ENCODE peak calls at places on chromosome 15, in four cellular contexts. One of them, this sample, is unnamed.

GRCh38 chr15:28929200-28929599 is 43.4 kb downstream of the APBA2 start:
- DNase-seq in CD8-positive, alpha-beta T cell: no peak
- DNase-seq in cardiac fibroblast: no peak
- DNase-seq in NB4: no peak
- DNase-seq in this sample: no peak

GRCh38 chr15:56989411-56989924 is 71.0 kb downstream of the TCF12 start:
- DNase-seq in CD8-positive, alpha-beta T cell: no peak
- DNase-seq in cardiac fibroblast: no peak
- DNase-seq in NB4: peak
- DNase-seq in this sample: no peak

GRCh38 chr15:38879909-38880471 is 315.4 kb upstream of the RASGRP1 start:
- DNase-seq in CD8-positive, alpha-beta T cell: no peak
- DNase-seq in cardiac fibroblast: peak
- DNase-seq in NB4: no peak
- DNase-seq in this sample: peak

GRCh38 chr15:66615846-66616245 is 50.0 kb upstream of the LCTL start:
- DNase-seq in NB4: no peak
- DNase-seq in cardiac fibroblast: no peak
- DNase-seq in CD8-positive, alpha-beta T cell: no peak
- DNase-seq in this sample: no peak

GRCh38 chr15:95911570-95912279 is 418.8 kb upstream of the NR2F2 start:
- DNase-seq in cardiac fibroblast: no peak
- DNase-seq in CD8-positive, alpha-beta T cell: no peak
- DNase-seq in NB4: no peak
- DNase-seq in this sample: no peak

GRCh38 chr15:41607033-41607432 is 48.0 kb downstream of the TYRO3 start:
- DNase-seq in cardiac fibroblast: peak
- DNase-seq in NB4: no peak
- DNase-seq in CD8-positive, alpha-beta T cell: no peak
- DNase-seq in this sample: peak

GRCh38 chr15:81338422-81339007 is 14.6 kb upstream of the STARD5 start:
- DNase-seq in cardiac fibroblast: peak
- DNase-seq in CD8-positive, alpha-beta T cell: no peak
- DNase-seq in NB4: peak
- DNase-seq in this sample: peak

GRCh38 chr15:83320404-83320803 is 35.9 kb upstream of the BNC1 start:
- DNase-seq in cardiac fibroblast: peak
- DNase-seq in NB4: no peak
- DNase-seq in CD8-positive, alpha-beta T cell: no peak
- DNase-seq in this sample: no peak

GRCh38 chr15:62068071-62068786 is 1.5 kb downstream of the C2CD4A start:
- DNase-seq in CD8-positive, alpha-beta T cell: no peak
- DNase-seq in cardiac fibroblast: peak
- DNase-seq in NB4: peak
- DNase-seq in this sample: peak

GRCh38 chr15:60476713-60477112 is 2.2 kb downstream of the ICE2 start:
- DNase-seq in NB4: no peak
- DNase-seq in CD8-positive, alpha-beta T cell: no peak
- DNase-seq in cardiac fibroblast: peak
- DNase-seq in this sample: peak

GRCh38 chr15:101348643-101349496 is 53.8 kb upstream of the SNRPA1 start:
- DNase-seq in NB4: no peak
- DNase-seq in cardiac fibroblast: peak
- DNase-seq in CD8-positive, alpha-beta T cell: no peak
- DNase-seq in this sample: peak

GRCh38 chr15:79180318-79180717 is 89.7 kb upstream of the RASGRF1 start:
- DNase-seq in CD8-positive, alpha-beta T cell: no peak
- DNase-seq in cardiac fibroblast: no peak
- DNase-seq in NB4: no peak
- DNase-seq in this sample: no peak

GRCh38 chr15:93037341-93038063 is 51.5 kb downstream of the RGMA start:
- DNase-seq in CD8-positive, alpha-beta T cell: no peak
- DNase-seq in cardiac fibroblast: peak
- DNase-seq in NB4: peak
- DNase-seq in this sample: peak

GRCh38 chr15:89328398-89329254 is 6.0 kb downstream of the POLG start:
- DNase-seq in cardiac fibroblast: no peak
- DNase-seq in NB4: no peak
- DNase-seq in CD8-positive, alpha-beta T cell: no peak
- DNase-seq in this sample: no peak

GRCh38 chr15:62549345-62549970 is 384.4 kb upstream of the C2CD4B start:
- DNase-seq in cardiac fibroblast: peak
- DNase-seq in CD8-positive, alpha-beta T cell: no peak
- DNase-seq in NB4: peak
- DNase-seq in this sample: peak

GRCh38 chr15:39641187-39641889 is 60.5 kb downstream of the THBS1 start:
- DNase-seq in CD8-positive, alpha-beta T cell: no peak
- DNase-seq in NB4: no peak
- DNase-seq in cardiac fibroblast: no peak
- DNase-seq in this sample: no peak

GRCh38 chr15:100111103-100112060 is 230.4 kb downstream of the ADAMTS17 start:
- DNase-seq in CD8-positive, alpha-beta T cell: no peak
- DNase-seq in NB4: peak
- DNase-seq in cardiac fibroblast: peak
- DNase-seq in this sample: peak

GRCh38 chr15:66802087-66803001 is 100.3 kb downstream of the SMAD6 start:
- DNase-seq in CD8-positive, alpha-beta T cell: no peak
- DNase-seq in NB4: peak
- DNase-seq in cardiac fibroblast: peak
- DNase-seq in this sample: peak

GRCh38 chr15:65901336-65901735 is 32.0 kb downstream of the RAB11A start:
- DNase-seq in NB4: no peak
- DNase-seq in CD8-positive, alpha-beta T cell: no peak
- DNase-seq in cardiac fibroblast: no peak
- DNase-seq in this sample: no peak

GRCh38 chr15:39310633-39311032 is 270.2 kb upstream of the THBS1 start:
- DNase-seq in cardiac fibroblast: no peak
- DNase-seq in CD8-positive, alpha-beta T cell: no peak
- DNase-seq in NB4: peak
- DNase-seq in this sample: peak

GRCh38 chr15:91801836-91802534 is 51.5 kb upstream of the SLCO3A1 start:
- DNase-seq in cardiac fibroblast: no peak
- DNase-seq in NB4: no peak
- DNase-seq in CD8-positive, alpha-beta T cell: no peak
- DNase-seq in this sample: no peak

GRCh38 chr15:78938608-78939488 is 6.0 kb downstream of the CTSH start:
- DNase-seq in cardiac fibroblast: no peak
- DNase-seq in CD8-positive, alpha-beta T cell: no peak
- DNase-seq in NB4: peak
- DNase-seq in this sample: peak

GRCh38 chr15:55526559-55527036 is 18.6 kb upstream of the DNAAF4 start:
- DNase-seq in NB4: peak
- DNase-seq in cardiac fibroblast: peak
- DNase-seq in CD8-positive, alpha-beta T cell: no peak
- DNase-seq in this sample: peak

GRCh38 chr15:66882251-66883020 is 180.4 kb downstream of the SMAD6 start:
- DNase-seq in CD8-positive, alpha-beta T cell: no peak
- DNase-seq in cardiac fibroblast: peak
- DNase-seq in NB4: peak
- DNase-seq in this sample: peak

GRCh38 chr15:101146118-101146702 is 105.6 kb downstream of the CHSY1 start:
- DNase-seq in NB4: no peak
- DNase-seq in cardiac fibroblast: no peak
- DNase-seq in CD8-positive, alpha-beta T cell: no peak
- DNase-seq in this sample: no peak

GRCh38 chr15:29668120-29668602 is 154.1 kb downstream of the TJP1 start:
- DNase-seq in CD8-positive, alpha-beta T cell: no peak
- DNase-seq in NB4: peak
- DNase-seq in cardiac fibroblast: peak
- DNase-seq in this sample: peak

GRCh38 chr15:47378527-47378926 is 338.8 kb upstream of the SEMA6D start:
- DNase-seq in CD8-positive, alpha-beta T cell: no peak
- DNase-seq in cardiac fibroblast: no peak
- DNase-seq in NB4: no peak
- DNase-seq in this sample: no peak

GRCh38 chr15:47377465-47377864 is 339.8 kb upstream of the SEMA6D start:
- DNase-seq in CD8-positive, alpha-beta T cell: no peak
- DNase-seq in NB4: no peak
- DNase-seq in cardiac fibroblast: no peak
- DNase-seq in this sample: no peak

GRCh38 chr15:47376190-47376589 is 341.1 kb upstream of the SEMA6D start:
- DNase-seq in NB4: peak
- DNase-seq in cardiac fibroblast: no peak
- DNase-seq in CD8-positive, alpha-beta T cell: no peak
- DNase-seq in this sample: no peak

GRCh38 chr15:47371939-47372338 is 345.4 kb upstream of the SEMA6D start:
- DNase-seq in cardiac fibroblast: no peak
- DNase-seq in NB4: no peak
- DNase-seq in CD8-positive, alpha-beta T cell: no peak
- DNase-seq in this sample: no peak

DNA sequence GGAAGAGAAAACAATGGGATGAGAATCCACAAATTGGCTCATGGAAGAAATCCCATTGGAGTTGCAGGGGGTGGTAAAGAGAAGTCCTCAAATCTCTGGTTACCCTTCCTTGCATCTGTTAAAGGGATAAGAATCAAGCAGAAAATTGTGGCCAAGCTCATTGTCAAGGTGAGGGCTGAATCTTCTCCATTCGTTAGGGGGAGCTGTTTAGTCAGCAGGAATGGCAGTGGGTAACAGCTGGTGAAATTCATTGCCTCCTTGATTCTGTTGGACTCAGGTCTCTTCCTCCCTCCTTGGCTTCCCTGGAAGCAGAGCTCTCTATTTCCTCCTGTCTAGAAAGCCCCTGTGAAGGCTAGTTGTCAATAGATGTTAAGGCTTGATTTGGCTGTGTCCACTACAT is 343.1 kb upstream of the SEMA6D start:
- DNase-seq in cardiac fibroblast: peak
- DNase-seq in NB4: peak
- DNase-seq in CD8-positive, alpha-beta T cell: no peak
- DNase-seq in this sample: peak
- TF ChIP-seq CTCF in cardiac fibroblast: peak
- TF ChIP-seq CTCF in NB4: peak
- TF ChIP-seq CTCF in CD8-positive, alpha-beta T cell: no peak
- TF ChIP-seq CTCF in this sample: peak

GRCh38 chr15:98616397-98616796 is 31.9 kb upstream of the IGF1R start:
- DNase-seq in NB4: no peak
- DNase-seq in CD8-positive, alpha-beta T cell: no peak
- DNase-seq in cardiac fibroblast: no peak
- DNase-seq in this sample: no peak

GRCh38 chr15:98625614-98626013 is 22.7 kb upstream of the IGF1R start:
- DNase-seq in cardiac fibroblast: no peak
- DNase-seq in CD8-positive, alpha-beta T cell: no peak
- DNase-seq in NB4: no peak
- DNase-seq in this sample: no peak

GRCh38 chr15:98614681-98615080 is 33.7 kb upstream of the IGF1R start:
- DNase-seq in CD8-positive, alpha-beta T cell: no peak
- DNase-seq in cardiac fibroblast: no peak
- DNase-seq in NB4: no peak
- DNase-seq in this sample: no peak

GRCh38 chr15:98621021-98621420 is 27.3 kb upstream of the IGF1R start:
- DNase-seq in NB4: no peak
- DNase-seq in cardiac fibroblast: no peak
- DNase-seq in CD8-positive, alpha-beta T cell: no peak
- DNase-seq in this sample: no peak

GRCh38 chr15:98620020-98620419 is 28.3 kb upstream of the IGF1R start:
- DNase-seq in CD8-positive, alpha-beta T cell: no peak
- DNase-seq in cardiac fibroblast: no peak
- DNase-seq in NB4: no peak
- DNase-seq in this sample: no peak
- H3K4me3 ChIP-seq in CD8-positive, alpha-beta T cell: no peak
- H3K4me3 ChIP-seq in cardiac fibroblast: no peak
- H3K4me3 ChIP-seq in NB4: no peak
- H3K4me3 ChIP-seq in this sample: no peak

GRCh38 chr15:43441316-43441715 is 51.6 kb downstream of the TP53BP1 start:
- DNase-seq in NB4: peak
- DNase-seq in CD8-positive, alpha-beta T cell: no peak
- DNase-seq in cardiac fibroblast: peak
- DNase-seq in this sample: peak

GRCh38 chr15:43436395-43436794 is 56.6 kb downstream of the TP53BP1 start:
- DNase-seq in NB4: no peak
- DNase-seq in CD8-positive, alpha-beta T cell: no peak
- DNase-seq in cardiac fibroblast: no peak
- DNase-seq in this sample: no peak

GRCh38 chr15:43439268-43439667 is 53.7 kb downstream of the TP53BP1 start:
- DNase-seq in cardiac fibroblast: no peak
- DNase-seq in CD8-positive, alpha-beta T cell: no peak
- DNase-seq in NB4: no peak
- DNase-seq in this sample: no peak

GRCh38 chr15:43446344-43446743 is 46.6 kb downstream of the TP53BP1 start:
- DNase-seq in cardiac fibroblast: no peak
- DNase-seq in CD8-positive, alpha-beta T cell: no peak
- DNase-seq in NB4: no peak
- DNase-seq in this sample: no peak

GRCh38 chr15:43440721-43441281 is 52.2 kb downstream of the TP53BP1 start:
- DNase-seq in NB4: peak
- DNase-seq in cardiac fibroblast: peak
- DNase-seq in CD8-positive, alpha-beta T cell: no peak
- DNase-seq in this sample: peak
- TF ChIP-seq CTCF in NB4: peak
- TF ChIP-seq CTCF in cardiac fibroblast: peak
- TF ChIP-seq CTCF in CD8-positive, alpha-beta T cell: no peak
- TF ChIP-seq CTCF in this sample: peak

GRCh38 chr15:85318048-85318731 is 62.2 kb upstream of the AKAP13 start:
- DNase-seq in NB4: peak
- DNase-seq in cardiac fibroblast: peak
- DNase-seq in CD8-positive, alpha-beta T cell: no peak
- DNase-seq in this sample: peak
- H3K4me3 ChIP-seq in NB4: no peak
- H3K4me3 ChIP-seq in cardiac fibroblast: no peak
- H3K4me3 ChIP-seq in CD8-positive, alpha-beta T cell: no peak
- H3K4me3 ChIP-seq in this sample: no peak

DNA sequence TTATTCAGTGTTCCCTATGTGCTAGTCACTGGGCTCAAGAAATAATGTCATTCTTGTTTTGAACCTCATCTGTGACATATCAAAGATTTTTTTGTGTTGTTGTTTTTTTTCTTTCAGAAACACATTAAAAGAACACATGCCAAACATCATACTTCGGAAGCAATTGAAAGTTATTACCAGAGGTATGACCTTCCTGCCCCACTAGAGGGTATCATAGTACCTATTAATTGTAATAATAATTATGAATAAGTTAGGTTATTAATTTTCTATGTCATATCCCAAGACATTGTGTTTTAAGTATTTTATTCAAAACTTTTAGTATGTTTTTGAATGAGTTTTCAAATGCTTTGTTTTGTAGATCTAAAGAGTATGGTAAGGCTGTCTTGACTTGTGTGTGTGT is 65.7 kb downstream of the CDIN1 start:
- DNase-seq in cardiac fibroblast: peak
- DNase-seq in CD8-positive, alpha-beta T cell: no peak
- DNase-seq in NB4: no peak
- DNase-seq in this sample: peak
- TF ChIP-seq CTCF in cardiac fibroblast: peak
- TF ChIP-seq CTCF in CD8-positive, alpha-beta T cell: no peak
- TF ChIP-seq CTCF in NB4: no peak
- TF ChIP-seq CTCF in this sample: peak

This sample was measured in fibroblast of the aortic adventitia.